ENCODE peak calls at places on chromosome 1, in nine cellular contexts. O, S, P, T, Y, H, C, R and A are unnamed samples.

GRCh38 chr1:162391790-162392563 is 10.4 kb downstream of the C1orf226 start:
- DNase-seq in O (peak; percentile 60), S (no peak), P (no peak), T (peak; percentile 10), Y (peak; percentile 22), H (no peak), C (no peak), R (no peak), A (peak; percentile 8)

GRCh38 chr1:221272940-221273339 is 393.7 kb downstream of the HLX start:
- DNase-seq in O (no peak), S (no peak), P (no peak), T (no peak), Y (no peak), H (no peak), C (no peak), R (no peak), A (no peak)

GRCh38 chr1:41397020-41397419 is 35.8 kb downstream of the FOXO6 start:
- DNase-seq in O (no peak), S (no peak), P (no peak), T (no peak), Y (no peak), H (no peak), C (no peak), R (no peak), A (no peak)

GRCh38 chr1:225467193-225468020 is 39.6 kb upstream of the LBR start:
- DNase-seq in O (no peak), S (peak; percentile 86), P (no peak), T (no peak), Y (peak; percentile 92), H (no peak), C (peak; percentile 81), R (peak; percentile 84), A (no peak)

GRCh38 chr1:23394176-23394575 is 24.5 kb upstream of the ZNF436 start:
- DNase-seq in O (no peak), S (no peak), P (no peak), T (peak; percentile 71), Y (no peak), H (no peak), C (no peak), R (no peak), A (no peak)

GRCh38 chr1:216034506-216034905 is 388.7 kb downstream of the USH2A start:
- DNase-seq in O (peak; percentile 82), S (no peak), P (no peak), T (no peak), Y (no peak), H (no peak), C (no peak), R (no peak), A (no peak)

GRCh38 chr1:152473887-152474537 is 36.6 kb upstream of the LCE5A start:
- DNase-seq in O (no peak), S (no peak), P (no peak), T (no peak), Y (no peak), H (no peak), C (no peak), R (no peak), A (no peak)

GRCh38 chr1:9561429-9561828 is 22.2 kb downstream of the SLC25A33 start:
- DNase-seq in O (no peak), S (peak; percentile 40), P (no peak), T (peak; percentile 17), Y (no peak), H (no peak), C (peak; percentile 45), R (no peak), A (no peak)

GRCh38 chr1:27724961-27725373 is 794 bp upstream of the FAM76A start:
- DNase-seq in O (peak; percentile 69), S (no peak), P (no peak), T (no peak), Y (peak; percentile 14), H (no peak), C (peak; percentile 9), R (peak; percentile 61), A (peak; percentile 72)

GRCh38 chr1:109466100-109466439 is 276 bp upstream of the SYPL2 start:
- DNase-seq in O (no peak), S (no peak), P (no peak), T (no peak), Y (no peak), H (no peak), C (no peak), R (no peak), A (no peak)

GRCh38 chr1:29249951-29250581 is 13.7 kb downstream of the PTPRU start:
- DNase-seq in O (peak; percentile 53), S (no peak), P (no peak), T (no peak), Y (no peak), H (no peak), C (no peak), R (no peak), A (no peak)

GRCh38 chr1:150072959-150073358 is 5.4 kb downstream of the VPS45 start:
- DNase-seq in O (no peak), S (peak; percentile 38), P (no peak), T (no peak), Y (no peak), H (no peak), C (no peak), R (no peak), A (no peak)

GRCh38 chr1:181647314-181648035 is 164.2 kb downstream of the CACNA1E start:
- DNase-seq in O (no peak), S (no peak), P (no peak), T (no peak), Y (no peak), H (no peak), C (peak; percentile 81), R (no peak), A (no peak)

GRCh38 chr1:234721476-234722266 is 111.7 kb upstream of the IRF2BP2 start:
- DNase-seq in O (no peak), S (no peak), P (no peak), T (no peak), Y (no peak), H (no peak), C (peak; percentile 54), R (peak; percentile 69), A (no peak)

GRCh38 chr1:159889821-159890252 is 10.1 kb downstream of the CFAP45 start:
- DNase-seq in O (no peak), S (no peak), P (peak; percentile 75), T (peak; percentile 53), Y (no peak), H (no peak), C (no peak), R (no peak), A (no peak)

GRCh38 chr1:6906783-6907182 is 121.5 kb downstream of the CAMTA1 start:
- DNase-seq in O (peak; percentile 73), S (no peak), P (no peak), T (no peak), Y (no peak), H (no peak), C (no peak), R (no peak), A (no peak)

GRCh38 chr1:100164226-100164625 is 13.8 kb downstream of the LRRC39 start:
- DNase-seq in O (no peak), S (no peak), P (no peak), T (no peak), Y (no peak), H (no peak), C (no peak), R (no peak), A (no peak)

GRCh38 chr1:89620664-89621063 is 12.3 kb upstream of the LRRC8C start:
- DNase-seq in O (no peak), S (no peak), P (no peak), T (no peak), Y (no peak), H (no peak), C (no peak), R (no peak), A (no peak)

GRCh38 chr1:91613594-91613993 is 112.9 kb downstream of the CDC7 start:
- DNase-seq in O (no peak), S (no peak), P (peak; percentile 73), T (no peak), Y (no peak), H (no peak), C (peak; percentile 19), R (no peak), A (no peak)

GRCh38 chr1:225474439-225474985 is 46.7 kb upstream of the LBR start:
- DNase-seq in O (no peak), S (no peak), P (no peak), T (no peak), Y (no peak), H (no peak), C (no peak), R (no peak), A (no peak)

GRCh38 chr1:57848406-57848805 is 424.5 kb upstream of the DAB1 start:
- DNase-seq in O (no peak), S (no peak), P (no peak), T (no peak), Y (no peak), H (no peak), C (no peak), R (no peak), A (no peak)